ENCODE peak calls at places on chromosomes 3 and 15, in six cellular contexts. One of them, this sample, is unnamed.

GRCh38 chr3:110069641-110070538 is 732.5 kb upstream of the DPPA4 start:
- DNase-seq in AG09319: peak; percentile 25
- DNase-seq in left lung: no peak
- DNase-seq in fibroblast of mammary gland: peak; percentile 2
- DNase-seq in ovary: no peak
- DNase-seq in bronchial epithelial cell: peak; percentile 85
- DNase-seq in this sample: peak; percentile 84

GRCh38 chr15:87733005-87733404 is 523.5 kb downstream of the NTRK3 start:
- DNase-seq in AG09319: no peak
- DNase-seq in left lung: no peak
- DNase-seq in fibroblast of mammary gland: no peak
- DNase-seq in ovary: no peak
- DNase-seq in bronchial epithelial cell: no peak
- DNase-seq in this sample: peak; percentile 2

GRCh38 chr3:113897373-113897777 is 50.4 kb upstream of the ZDHHC23 start:
- DNase-seq in AG09319: no peak
- DNase-seq in left lung: no peak
- DNase-seq in fibroblast of mammary gland: no peak
- DNase-seq in ovary: no peak
- DNase-seq in bronchial epithelial cell: peak; percentile 74
- DNase-seq in this sample: peak; percentile 76

GRCh38 chr3:127632035-127632434 is 3.0 kb downstream of the PODXL2 start:
- DNase-seq in AG09319: no peak
- DNase-seq in left lung: no peak
- DNase-seq in fibroblast of mammary gland: no peak
- DNase-seq in ovary: no peak
- DNase-seq in bronchial epithelial cell: no peak
- DNase-seq in this sample: no peak

GRCh38 chr3:46869440-46869839 is 6.2 kb upstream of the MYL3 start:
- DNase-seq in AG09319: no peak
- DNase-seq in left lung: no peak
- DNase-seq in fibroblast of mammary gland: no peak
- DNase-seq in ovary: no peak
- DNase-seq in bronchial epithelial cell: no peak
- DNase-seq in this sample: no peak

GRCh38 chr15:63059075-63059474 is 16.5 kb downstream of the TPM1 start:
- DNase-seq in AG09319: no peak
- DNase-seq in left lung: no peak
- DNase-seq in fibroblast of mammary gland: no peak
- DNase-seq in ovary: no peak
- DNase-seq in bronchial epithelial cell: no peak
- DNase-seq in this sample: no peak

GRCh38 chr3:144394052-144394451 is 422.4 kb downstream of the DIPK2A start:
- DNase-seq in AG09319: no peak
- DNase-seq in left lung: no peak
- DNase-seq in fibroblast of mammary gland: peak; percentile 49
- DNase-seq in ovary: no peak
- DNase-seq in bronchial epithelial cell: peak; percentile 79
- DNase-seq in this sample: peak; percentile 69

GRCh38 chr3:157282261-157283191 is 122.6 kb upstream of the CCNL1 start:
- DNase-seq in AG09319: peak; percentile 73
- DNase-seq in left lung: no peak
- DNase-seq in fibroblast of mammary gland: peak; percentile 99
- DNase-seq in ovary: no peak
- DNase-seq in bronchial epithelial cell: peak; percentile 72
- DNase-seq in this sample: peak; percentile 58

GRCh38 chr3:184360070-184360833 is 1.2 kb downstream of the CLCN2 start:
- DNase-seq in AG09319: no peak
- DNase-seq in left lung: no peak
- DNase-seq in fibroblast of mammary gland: no peak
- DNase-seq in ovary: no peak
- DNase-seq in bronchial epithelial cell: no peak
- DNase-seq in this sample: no peak

GRCh38 chr3:124174463-124174862 is 182.5 kb upstream of the ROPN1 start:
- DNase-seq in AG09319: no peak
- DNase-seq in left lung: no peak
- DNase-seq in fibroblast of mammary gland: no peak
- DNase-seq in ovary: peak; percentile 21
- DNase-seq in bronchial epithelial cell: no peak
- DNase-seq in this sample: no peak

GRCh38 chr3:127889461-127889863 is 25.6 kb upstream of the KBTBD12 start:
- DNase-seq in AG09319: no peak
- DNase-seq in left lung: no peak
- DNase-seq in fibroblast of mammary gland: peak; percentile 97
- DNase-seq in ovary: no peak
- DNase-seq in bronchial epithelial cell: peak; percentile 64
- DNase-seq in this sample: peak; percentile 59

GRCh38 chr3:64815691-64816225 is 128.0 kb upstream of the ADAMTS9 start:
- DNase-seq in AG09319: no peak
- DNase-seq in left lung: no peak
- DNase-seq in fibroblast of mammary gland: no peak
- DNase-seq in ovary: no peak
- DNase-seq in bronchial epithelial cell: no peak
- DNase-seq in this sample: no peak

GRCh38 chr15:63544253-63545026 is 40.0 kb downstream of the USP3 start:
- DNase-seq in AG09319: no peak
- DNase-seq in left lung: no peak
- DNase-seq in fibroblast of mammary gland: no peak
- DNase-seq in ovary: no peak
- DNase-seq in bronchial epithelial cell: no peak
- DNase-seq in this sample: no peak

GRCh38 chr15:96353931-96354730 is 23.6 kb downstream of the NR2F2 start:
- DNase-seq in AG09319: no peak
- DNase-seq in left lung: no peak
- DNase-seq in fibroblast of mammary gland: peak; percentile 71
- DNase-seq in ovary: peak; percentile 84
- DNase-seq in bronchial epithelial cell: no peak
- DNase-seq in this sample: peak; percentile 50

GRCh38 chr3:69462022-69462825 is 76.3 kb upstream of the FRMD4B start:
- DNase-seq in AG09319: no peak
- DNase-seq in left lung: no peak
- DNase-seq in fibroblast of mammary gland: peak; percentile 49
- DNase-seq in ovary: no peak
- DNase-seq in bronchial epithelial cell: peak; percentile 94
- DNase-seq in this sample: peak; percentile 89

GRCh38 chr3:194069421-194070219 is 66.3 kb upstream of the HES1 start:
- DNase-seq in AG09319: no peak
- DNase-seq in left lung: no peak
- DNase-seq in fibroblast of mammary gland: peak; percentile 68
- DNase-seq in ovary: no peak
- DNase-seq in bronchial epithelial cell: peak; percentile 60
- DNase-seq in this sample: peak; percentile 37

GRCh38 chr15:45094358-45094730 is 19.6 kb downstream of the DUOX2 start:
- DNase-seq in AG09319: no peak
- DNase-seq in left lung: peak; percentile 21
- DNase-seq in fibroblast of mammary gland: no peak
- DNase-seq in ovary: no peak
- DNase-seq in bronchial epithelial cell: no peak
- DNase-seq in this sample: no peak

GRCh38 chr3:57757642-57758297 is 1.7 kb downstream of the SLMAP start:
- DNase-seq in AG09319: no peak
- DNase-seq in left lung: no peak
- DNase-seq in fibroblast of mammary gland: peak; percentile 31
- DNase-seq in ovary: no peak
- DNase-seq in bronchial epithelial cell: peak; percentile 40
- DNase-seq in this sample: peak; percentile 50

GRCh38 chr3:86249833-86250232 is 741.1 kb downstream of the VGLL3 start:
- DNase-seq in AG09319: no peak
- DNase-seq in left lung: no peak
- DNase-seq in fibroblast of mammary gland: no peak
- DNase-seq in ovary: no peak
- DNase-seq in bronchial epithelial cell: peak; percentile 7
- DNase-seq in this sample: peak; percentile 11

GRCh38 chr3:86244897-86245296 is 746.1 kb downstream of the VGLL3 start:
- DNase-seq in AG09319: no peak
- DNase-seq in left lung: no peak
- DNase-seq in fibroblast of mammary gland: no peak
- DNase-seq in ovary: no peak
- DNase-seq in bronchial epithelial cell: no peak
- DNase-seq in this sample: no peak

GRCh38 chr3:86239956-86240355 is 751.0 kb downstream of the VGLL3 start:
- DNase-seq in AG09319: no peak
- DNase-seq in left lung: no peak
- DNase-seq in fibroblast of mammary gland: no peak
- DNase-seq in ovary: no peak
- DNase-seq in bronchial epithelial cell: no peak
- DNase-seq in this sample: no peak

GRCh38 chr3:86245360-86245759 is 745.6 kb downstream of the VGLL3 start:
- DNase-seq in AG09319: no peak
- DNase-seq in left lung: no peak
- DNase-seq in fibroblast of mammary gland: no peak
- DNase-seq in ovary: no peak
- DNase-seq in bronchial epithelial cell: no peak
- DNase-seq in this sample: peak; percentile 10
- TF ChIP-seq CTCF in AG09319: no peak
- TF ChIP-seq CTCF in left lung: no peak
- TF ChIP-seq CTCF in fibroblast of mammary gland: no peak
- TF ChIP-seq CTCF in ovary: no peak
- TF ChIP-seq CTCF in bronchial epithelial cell: no peak
- TF ChIP-seq CTCF in this sample: peak; percentile 39

DNA sequence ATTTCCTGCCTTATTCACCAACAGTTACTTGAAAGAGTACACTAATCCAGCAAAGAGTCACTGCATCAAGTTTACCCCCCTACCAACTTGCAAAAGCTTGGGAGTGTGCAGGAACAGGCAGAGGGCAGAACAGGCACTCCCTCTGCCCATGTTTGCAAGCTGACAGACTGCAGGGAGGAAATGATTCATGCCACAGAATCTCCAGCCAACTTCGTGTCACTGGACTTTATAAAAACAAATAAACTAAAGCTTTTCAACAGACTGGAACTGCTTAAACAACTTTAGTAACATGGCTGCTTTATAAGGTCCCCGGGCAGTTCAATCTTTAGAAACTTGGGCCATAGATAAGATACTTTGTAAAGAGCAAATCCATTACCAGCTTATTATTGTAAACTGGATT is 129.5 kb downstream of the THRB start:
- DNase-seq in AG09319: peak; percentile 74
- DNase-seq in left lung: peak; percentile 57
- DNase-seq in fibroblast of mammary gland: peak; percentile 92
- DNase-seq in ovary: no peak
- DNase-seq in bronchial epithelial cell: peak; percentile 99
- DNase-seq in this sample: peak; percentile 97
- TF ChIP-seq CTCF in AG09319: peak; percentile 33
- TF ChIP-seq CTCF in left lung: no peak
- TF ChIP-seq CTCF in fibroblast of mammary gland: peak; percentile 6
- TF ChIP-seq CTCF in ovary: no peak
- TF ChIP-seq CTCF in bronchial epithelial cell: peak; percentile 16
- TF ChIP-seq CTCF in this sample: peak; percentile 28

DNA sequence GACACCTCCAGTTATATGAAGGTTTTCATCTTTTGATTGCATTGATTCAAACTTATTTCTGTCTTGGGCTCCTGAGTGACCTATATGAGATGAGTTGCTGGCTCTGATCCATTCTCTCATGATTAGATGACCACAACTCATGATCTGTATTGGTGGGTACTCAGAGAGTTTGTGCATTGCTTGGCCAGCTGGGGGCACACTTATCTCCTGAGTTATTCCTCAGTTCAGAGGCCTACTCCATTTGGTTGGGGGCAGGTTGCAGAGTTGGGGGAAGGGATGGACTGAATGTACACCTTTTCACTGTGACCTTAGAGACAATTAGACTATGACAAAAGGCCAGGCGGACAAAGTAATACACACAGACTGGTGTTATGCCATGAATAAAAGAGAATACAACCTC is 166.2 kb upstream of the SEMA6D start:
- DNase-seq in AG09319: no peak
- DNase-seq in left lung: no peak
- DNase-seq in fibroblast of mammary gland: peak; percentile 1
- DNase-seq in ovary: no peak
- DNase-seq in bronchial epithelial cell: peak; percentile 9
- DNase-seq in this sample: peak; percentile 20
- TF ChIP-seq CTCF in AG09319: no peak
- TF ChIP-seq CTCF in left lung: no peak
- TF ChIP-seq CTCF in fibroblast of mammary gland: no peak
- TF ChIP-seq CTCF in ovary: no peak
- TF ChIP-seq CTCF in bronchial epithelial cell: no peak
- TF ChIP-seq CTCF in this sample: no peak

GRCh38 chr3:179028408-179028807 is 43.2 kb downstream of the ZMAT3 start:
- DNase-seq in AG09319: no peak
- DNase-seq in left lung: no peak
- DNase-seq in fibroblast of mammary gland: no peak
- DNase-seq in ovary: no peak
- DNase-seq in bronchial epithelial cell: no peak
- DNase-seq in this sample: no peak

GRCh38 chr3:179029096-179029495 is 42.5 kb downstream of the ZMAT3 start:
- DNase-seq in AG09319: no peak
- DNase-seq in left lung: no peak
- DNase-seq in fibroblast of mammary gland: no peak
- DNase-seq in ovary: no peak
- DNase-seq in bronchial epithelial cell: no peak
- DNase-seq in this sample: no peak

GRCh38 chr3:179026636-179027035 is 45.0 kb downstream of the ZMAT3 start:
- DNase-seq in AG09319: no peak
- DNase-seq in left lung: no peak
- DNase-seq in fibroblast of mammary gland: peak; percentile 47
- DNase-seq in ovary: no peak
- DNase-seq in bronchial epithelial cell: no peak
- DNase-seq in this sample: no peak

DNA sequence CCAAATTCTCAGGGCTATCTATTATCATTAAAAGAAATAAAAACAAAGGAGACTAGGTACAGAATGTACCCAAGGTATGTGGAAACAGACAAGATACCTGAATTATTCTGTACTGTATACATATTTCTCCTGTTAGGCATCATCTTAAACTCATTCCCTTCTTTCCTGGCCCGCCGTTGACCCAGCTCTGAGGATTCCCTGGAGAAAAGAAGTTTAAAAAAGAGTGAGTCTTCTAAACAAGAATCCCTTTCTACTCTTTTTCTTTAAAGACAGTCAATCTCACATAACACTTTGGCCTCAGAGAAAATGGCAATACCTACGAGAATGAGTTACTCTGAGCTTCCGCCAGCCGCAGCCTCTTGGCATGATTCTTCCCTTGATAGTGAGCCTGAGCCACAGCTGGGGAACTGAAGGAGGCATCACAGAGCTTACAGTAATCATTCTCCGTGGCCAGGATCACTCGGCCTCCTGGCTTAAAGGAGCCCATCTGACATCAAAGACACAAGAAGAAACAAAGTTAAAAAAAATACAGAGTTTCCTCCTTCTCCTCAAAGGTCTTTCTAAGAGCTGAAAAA is 44.2 kb downstream of the ZMAT3 start:
- DNase-seq in AG09319: no peak
- DNase-seq in left lung: no peak
- DNase-seq in fibroblast of mammary gland: peak; percentile 69
- DNase-seq in ovary: no peak
- DNase-seq in bronchial epithelial cell: no peak
- DNase-seq in this sample: no peak
- TF ChIP-seq CTCF in AG09319: no peak
- TF ChIP-seq CTCF in left lung: no peak
- TF ChIP-seq CTCF in fibroblast of mammary gland: peak; percentile 10
- TF ChIP-seq CTCF in ovary: no peak
- TF ChIP-seq CTCF in bronchial epithelial cell: no peak
- TF ChIP-seq CTCF in this sample: no peak